ENCODE peak calls at places on chromosomes 16 and 17, in ten cellular contexts. One of them, this sample, is unnamed.
A peak's percentile ranks its signal among the peaks of the same experiment; 100 is the strongest.

GRCh38 chr16:75733305-75734141 is 7.2 kb upstream of the CPHXL start:
- DNase-seq in neural crest cell: no peak
- DNase-seq in activated T-cell treated with anti-CD3 and anti-CD28 coated beads, Interleukin-2, amount 50 U/mL, for 72 hours: no peak
- DNase-seq in left lung: no peak
- DNase-seq in left ventricle myocardium inferior: no peak
- DNase-seq in NCI-H1417: peak; percentile 2
- DNase-seq in GM18507: no peak
- DNase-seq in NAMALWA: no peak
- DNase-seq in WTC11: no peak
- DNase-seq in fibroblast of the conjunctiva: peak; percentile 89
- DNase-seq in this sample: no peak

GRCh38 chr17:36816214-36816613 is 121.1 kb upstream of the LHX1 start:
- DNase-seq in WTC11: no peak
- DNase-seq in fibroblast of the conjunctiva: no peak
- DNase-seq in GM18507: no peak
- DNase-seq in activated T-cell treated with anti-CD3 and anti-CD28 coated beads, Interleukin-2, amount 50 U/mL, for 72 hours: no peak
- DNase-seq in left ventricle myocardium inferior: no peak
- DNase-seq in NAMALWA: no peak
- DNase-seq in NCI-H1417: no peak
- DNase-seq in left lung: no peak
- DNase-seq in neural crest cell: no peak
- DNase-seq in this sample: no peak

GRCh38 chr17:41284043-41284442 is 8.5 kb downstream of the KRTAP9-7 start:
- DNase-seq in GM18507: no peak
- DNase-seq in left lung: no peak
- DNase-seq in activated T-cell treated with anti-CD3 and anti-CD28 coated beads, Interleukin-2, amount 50 U/mL, for 72 hours: no peak
- DNase-seq in fibroblast of the conjunctiva: no peak
- DNase-seq in NAMALWA: no peak
- DNase-seq in left ventricle myocardium inferior: no peak
- DNase-seq in WTC11: no peak
- DNase-seq in NCI-H1417: no peak
- DNase-seq in neural crest cell: no peak
- DNase-seq in this sample: no peak

GRCh38 chr16:12258806-12259205 is 282.3 kb downstream of the SNX29 start:
- DNase-seq in fibroblast of the conjunctiva: no peak
- DNase-seq in GM18507: no peak
- DNase-seq in WTC11: no peak
- DNase-seq in left ventricle myocardium inferior: no peak
- DNase-seq in left lung: no peak
- DNase-seq in NAMALWA: no peak
- DNase-seq in activated T-cell treated with anti-CD3 and anti-CD28 coated beads, Interleukin-2, amount 50 U/mL, for 72 hours: no peak
- DNase-seq in NCI-H1417: peak; percentile 69
- DNase-seq in neural crest cell: no peak
- DNase-seq in this sample: no peak

GRCh38 chr16:74309789-74310781 is 13.5 kb downstream of the PSMD7 start:
- DNase-seq in activated T-cell treated with anti-CD3 and anti-CD28 coated beads, Interleukin-2, amount 50 U/mL, for 72 hours: no peak
- DNase-seq in WTC11: no peak
- DNase-seq in NAMALWA: peak; percentile 68
- DNase-seq in GM18507: peak; percentile 8
- DNase-seq in left ventricle myocardium inferior: no peak
- DNase-seq in fibroblast of the conjunctiva: peak; percentile 33
- DNase-seq in neural crest cell: no peak
- DNase-seq in left lung: no peak
- DNase-seq in NCI-H1417: no peak
- DNase-seq in this sample: peak; percentile 44

GRCh38 chr16:78122774-78123315 is 23.4 kb downstream of the WWOX start:
- DNase-seq in GM18507: no peak
- DNase-seq in WTC11: no peak
- DNase-seq in left lung: no peak
- DNase-seq in NAMALWA: peak; percentile 81
- DNase-seq in fibroblast of the conjunctiva: peak; percentile 32
- DNase-seq in NCI-H1417: peak; percentile 35
- DNase-seq in neural crest cell: no peak
- DNase-seq in activated T-cell treated with anti-CD3 and anti-CD28 coated beads, Interleukin-2, amount 50 U/mL, for 72 hours: peak; percentile 4
- DNase-seq in left ventricle myocardium inferior: no peak
- DNase-seq in this sample: peak; percentile 12

GRCh38 chr16:75053791-75054555 is 55.1 kb downstream of the ZNRF1 start:
- DNase-seq in left lung: no peak
- DNase-seq in fibroblast of the conjunctiva: no peak
- DNase-seq in neural crest cell: no peak
- DNase-seq in activated T-cell treated with anti-CD3 and anti-CD28 coated beads, Interleukin-2, amount 50 U/mL, for 72 hours: no peak
- DNase-seq in NAMALWA: peak; percentile 24
- DNase-seq in NCI-H1417: peak; percentile 70
- DNase-seq in WTC11: no peak
- DNase-seq in GM18507: no peak
- DNase-seq in left ventricle myocardium inferior: peak; percentile 70
- DNase-seq in this sample: no peak

GRCh38 chr16:15976929-15977637 is 27.7 kb downstream of the ABCC1 start:
- DNase-seq in left lung: no peak
- DNase-seq in WTC11: no peak
- DNase-seq in activated T-cell treated with anti-CD3 and anti-CD28 coated beads, Interleukin-2, amount 50 U/mL, for 72 hours: no peak
- DNase-seq in NCI-H1417: no peak
- DNase-seq in GM18507: no peak
- DNase-seq in fibroblast of the conjunctiva: no peak
- DNase-seq in left ventricle myocardium inferior: no peak
- DNase-seq in NAMALWA: no peak
- DNase-seq in neural crest cell: no peak
- DNase-seq in this sample: no peak

GRCh38 chr16:22235839-22236745 is 30.0 kb downstream of the EEF2K start:
- DNase-seq in left ventricle myocardium inferior: peak; percentile 23
- DNase-seq in activated T-cell treated with anti-CD3 and anti-CD28 coated beads, Interleukin-2, amount 50 U/mL, for 72 hours: no peak
- DNase-seq in GM18507: no peak
- DNase-seq in fibroblast of the conjunctiva: no peak
- DNase-seq in WTC11: no peak
- DNase-seq in NCI-H1417: no peak
- DNase-seq in neural crest cell: no peak
- DNase-seq in left lung: no peak
- DNase-seq in NAMALWA: no peak
- DNase-seq in this sample: no peak

GRCh38 chr17:27385626-27386025 is 70.6 kb upstream of the KSR1 start:
- DNase-seq in left lung: no peak
- DNase-seq in NAMALWA: no peak
- DNase-seq in NCI-H1417: no peak
- DNase-seq in left ventricle myocardium inferior: no peak
- DNase-seq in WTC11: no peak
- DNase-seq in fibroblast of the conjunctiva: no peak
- DNase-seq in neural crest cell: no peak
- DNase-seq in activated T-cell treated with anti-CD3 and anti-CD28 coated beads, Interleukin-2, amount 50 U/mL, for 72 hours: no peak
- DNase-seq in GM18507: no peak
- DNase-seq in this sample: no peak

GRCh38 chr17:1736348-1737281 is 6.1 kb upstream of the SERPINF2 start:
- DNase-seq in GM18507: peak; percentile 73
- DNase-seq in NAMALWA: peak; percentile 34
- DNase-seq in neural crest cell: no peak
- DNase-seq in WTC11: no peak
- DNase-seq in NCI-H1417: no peak
- DNase-seq in activated T-cell treated with anti-CD3 and anti-CD28 coated beads, Interleukin-2, amount 50 U/mL, for 72 hours: peak; percentile 53
- DNase-seq in left ventricle myocardium inferior: peak; percentile 71
- DNase-seq in left lung: peak; percentile 79
- DNase-seq in fibroblast of the conjunctiva: peak; percentile 60
- DNase-seq in this sample: peak; percentile 83

GRCh38 chr16:5506021-5506420 is 408.4 kb upstream of the EEF2KMT start:
- DNase-seq in GM18507: no peak
- DNase-seq in neural crest cell: no peak
- DNase-seq in NAMALWA: no peak
- DNase-seq in fibroblast of the conjunctiva: no peak
- DNase-seq in activated T-cell treated with anti-CD3 and anti-CD28 coated beads, Interleukin-2, amount 50 U/mL, for 72 hours: no peak
- DNase-seq in left lung: no peak
- DNase-seq in NCI-H1417: no peak
- DNase-seq in left ventricle myocardium inferior: no peak
- DNase-seq in WTC11: no peak
- DNase-seq in this sample: no peak

GRCh38 chr17:34437188-34437587 is 74.2 kb upstream of the CCL1 start:
- DNase-seq in fibroblast of the conjunctiva: no peak
- DNase-seq in left lung: no peak
- DNase-seq in GM18507: no peak
- DNase-seq in neural crest cell: no peak
- DNase-seq in NCI-H1417: no peak
- DNase-seq in left ventricle myocardium inferior: no peak
- DNase-seq in NAMALWA: no peak
- DNase-seq in WTC11: no peak
- DNase-seq in activated T-cell treated with anti-CD3 and anti-CD28 coated beads, Interleukin-2, amount 50 U/mL, for 72 hours: no peak
- DNase-seq in this sample: no peak

GRCh38 chr16:69131167-69131748 is 1.1 kb downstream of the CHTF8 start:
- DNase-seq in NAMALWA: peak; percentile 50
- DNase-seq in left ventricle myocardium inferior: no peak
- DNase-seq in neural crest cell: no peak
- DNase-seq in GM18507: no peak
- DNase-seq in WTC11: no peak
- DNase-seq in NCI-H1417: no peak
- DNase-seq in activated T-cell treated with anti-CD3 and anti-CD28 coated beads, Interleukin-2, amount 50 U/mL, for 72 hours: no peak
- DNase-seq in fibroblast of the conjunctiva: no peak
- DNase-seq in left lung: no peak
- DNase-seq in this sample: peak; percentile 14

GRCh38 chr16:68737730-68738590 is 868 bp downstream of the CDH1 start:
- DNase-seq in activated T-cell treated with anti-CD3 and anti-CD28 coated beads, Interleukin-2, amount 50 U/mL, for 72 hours: no peak
- DNase-seq in NCI-H1417: peak; percentile 60
- DNase-seq in neural crest cell: no peak
- DNase-seq in WTC11: peak; percentile 64
- DNase-seq in NAMALWA: no peak
- DNase-seq in left ventricle myocardium inferior: no peak
- DNase-seq in GM18507: no peak
- DNase-seq in fibroblast of the conjunctiva: no peak
- DNase-seq in left lung: peak; percentile 87
- DNase-seq in this sample: peak; percentile 45

GRCh38 chr17:82240506-82241182 is 11.8 kb downstream of the SLC16A3 start:
- DNase-seq in left ventricle myocardium inferior: no peak
- DNase-seq in fibroblast of the conjunctiva: no peak
- DNase-seq in NCI-H1417: no peak
- DNase-seq in left lung: peak; percentile 61
- DNase-seq in GM18507: no peak
- DNase-seq in activated T-cell treated with anti-CD3 and anti-CD28 coated beads, Interleukin-2, amount 50 U/mL, for 72 hours: no peak
- DNase-seq in WTC11: no peak
- DNase-seq in neural crest cell: no peak
- DNase-seq in NAMALWA: no peak
- DNase-seq in this sample: no peak

GRCh38 chr17:54944796-54945195 is 23.7 kb downstream of the COX11 start:
- DNase-seq in NAMALWA: no peak
- DNase-seq in left lung: no peak
- DNase-seq in neural crest cell: no peak
- DNase-seq in fibroblast of the conjunctiva: no peak
- DNase-seq in WTC11: no peak
- DNase-seq in NCI-H1417: no peak
- DNase-seq in left ventricle myocardium inferior: no peak
- DNase-seq in activated T-cell treated with anti-CD3 and anti-CD28 coated beads, Interleukin-2, amount 50 U/mL, for 72 hours: no peak
- DNase-seq in GM18507: no peak
- DNase-seq in this sample: no peak